ENCODE peak calls at places on chromosomes 6 and 20, in four cellular contexts. U, Z, N and K are unnamed samples.

GRCh38 chr6:40343318-40343886 is 243.8 kb downstream of the LRFN2 start:
- DNase-seq in U (no peak), Z (peak; percentile 42), N (no peak), K (peak; percentile 5)

GRCh38 chr6:54206510-54206909 is 95.3 kb downstream of the MLIP start:
- DNase-seq in U (no peak), Z (no peak), N (no peak), K (no peak)

GRCh38 chr6:70396796-70397729 is 16.2 kb upstream of the FAM135A start:
- DNase-seq in U (peak; percentile 27), Z (no peak), N (no peak), K (no peak)

GRCh38 chr6:44921787-44922186 is 406.3 kb upstream of the RUNX2 start:
- DNase-seq in U (no peak), Z (no peak), N (no peak), K (no peak)

GRCh38 chr20:53826597-53827291 is 233.1 kb upstream of the ZNF217 start:
- DNase-seq in U (no peak), Z (no peak), N (no peak), K (no peak)

GRCh38 chr6:27531772-27532459 is 59.0 kb upstream of the ZNF184 start:
- DNase-seq in U (no peak), Z (no peak), N (no peak), K (no peak)

GRCh38 chr6:121999458-122000065 is 399.9 kb upstream of the HSF2 start:
- DNase-seq in U (no peak), Z (no peak), N (no peak), K (no peak)

GRCh38 chr20:63183422-63184146 is 32.3 kb downstream of the YTHDF1 start:
- DNase-seq in U (peak; percentile 39), Z (no peak), N (no peak), K (peak; percentile 65)

GRCh38 chr6:63742060-63742459 is 106.5 kb downstream of the PHF3 start:
- DNase-seq in U (no peak), Z (no peak), N (no peak), K (no peak)

GRCh38 chr6:34657307-34657978 is 39.1 kb downstream of the ILRUN start:
- DNase-seq in U (peak; percentile 84), Z (peak; percentile 70), N (no peak), K (peak; percentile 52)

GRCh38 chr6:38239719-38240451 is 399.8 kb downstream of the BTBD9 start:
- DNase-seq in U (no peak), Z (no peak), N (no peak), K (no peak)

GRCh38 chr6:62150048-62150663 is 135.9 kb downstream of the KHDRBS2 start:
- DNase-seq in U (peak; percentile 38), Z (no peak), N (no peak), K (peak; percentile 43)

GRCh38 chr6:111709615-111710398 is 104.1 kb upstream of the TRAF3IP2 start:
- DNase-seq in U (peak; percentile 85), Z (peak; percentile 88), N (peak; percentile 35), K (peak; percentile 72)

GRCh38 chr20:17822039-17822438 is 122.3 kb downstream of the BANF2 start:
- DNase-seq in U (peak; percentile 92), Z (peak; percentile 66), N (no peak), K (no peak)

GRCh38 chr6:142152731-142153130 is 5.7 kb downstream of the VTA1 start:
- DNase-seq in U (peak; percentile 52), Z (no peak), N (no peak), K (no peak)

GRCh38 chr6:122530440-122531046 is 58.9 kb upstream of the SERINC1 start:
- DNase-seq in U (peak; percentile 71), Z (no peak), N (no peak), K (peak; percentile 75)

GRCh38 chr6:16624631-16625299 is 136.5 kb downstream of the ATXN1 start:
- DNase-seq in U (no peak), Z (no peak), N (no peak), K (no peak)

GRCh38 chr6:26470643-26471042 is 12.9 kb downstream of the BTN2A1 start:
- DNase-seq in U (no peak), Z (no peak), N (no peak), K (no peak)

GRCh38 chr20:21982559-21982958 is 277.1 kb downstream of the PAX1 start:
- DNase-seq in U (no peak), Z (no peak), N (no peak), K (no peak)

GRCh38 chr20:23100754-23101107 is 14.6 kb upstream of the CD93 start:
- DNase-seq in U (no peak), Z (no peak), N (no peak), K (no peak)

GRCh38 chr20:2300002-2300401 is 4.2 kb downstream of the TGM3 start:
- DNase-seq in U (no peak), Z (no peak), N (no peak), K (no peak)

GRCh38 chr6:25872804-25873203 is 1.2 kb downstream of the SLC17A3 start:
- DNase-seq in U (no peak), Z (no peak), N (no peak), K (no peak)

GRCh38 chr6:17417817-17418216 is 24.4 kb downstream of the CAP2 start:
- DNase-seq in U (peak; percentile 91), Z (no peak), N (no peak), K (no peak)

GRCh38 chr20:4193053-4193452 is 177.7 kb upstream of the RNF24 start:
- DNase-seq in U (no peak), Z (peak; percentile 18), N (no peak), K (no peak)

GRCh38 chr6:130946076-130946475 is 117.0 kb downstream of the EPB41L2 start:
- DNase-seq in U (peak; percentile 53), Z (no peak), N (no peak), K (no peak)

GRCh38 chr20:64082126-64082638 is 2.0 kb downstream of the LKAAEAR1 start:
- DNase-seq in U (no peak), Z (no peak), N (no peak), K (no peak)

GRCh38 chr6:136775081-136775480 is 17.2 kb downstream of the MAP3K5 start:
- DNase-seq in U (no peak), Z (no peak), N (no peak), K (no peak)
- H3K27ac ChIP-seq in U (no peak overlapping the region), Z (no peak overlapping the region), N (no peak overlapping the region), K (no peak overlapping the region)

GRCh38 chr6:163460307-163460782 is 45.8 kb downstream of the QKI start:
- DNase-seq in U (peak; percentile 45), Z (no peak), N (no peak), K (no peak)
- H3K27ac ChIP-seq in U (no peak overlapping the region), Z (no peak overlapping the region), N (peak overlapping the region; percentile 73), K (no peak overlapping the region)

DNA sequence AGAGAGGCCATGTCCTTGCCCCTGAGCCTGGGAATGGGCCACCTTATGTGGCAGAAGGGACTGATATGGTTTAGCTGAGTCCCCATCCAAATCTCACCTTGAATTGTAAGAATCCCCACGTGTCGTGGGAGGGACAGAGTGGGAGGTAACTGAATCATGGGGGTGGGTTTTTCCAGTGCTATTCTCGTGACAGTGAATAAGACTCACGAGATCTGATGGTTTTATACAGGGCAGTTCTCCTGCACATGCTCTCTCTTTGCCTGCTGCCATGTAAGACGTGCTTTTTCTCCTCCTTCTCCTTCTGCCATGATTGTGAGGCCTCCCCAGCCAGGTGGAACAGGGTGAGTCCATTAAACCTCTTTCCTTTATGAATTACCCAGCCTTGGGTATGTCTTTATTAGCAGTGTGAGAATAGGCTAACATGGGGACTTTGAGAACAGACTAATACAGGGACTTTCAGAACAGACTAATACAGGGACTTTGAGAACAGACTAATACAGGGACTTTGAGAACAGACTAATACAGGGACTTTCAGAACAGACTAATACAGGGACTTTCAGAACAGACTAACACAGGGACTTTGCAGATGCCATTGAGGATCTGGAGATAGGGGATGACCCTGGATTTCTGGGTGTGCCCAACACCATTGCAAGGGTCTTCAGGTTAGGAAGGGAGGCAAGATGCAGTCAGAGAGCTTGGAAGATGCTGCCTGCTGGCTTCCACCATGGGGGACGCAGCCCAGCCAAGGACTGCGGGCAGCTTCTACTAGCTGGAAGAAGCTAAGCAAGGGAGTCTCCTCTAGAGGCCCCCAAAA is 86.9 kb downstream of the RAMACL start:
- DNase-seq in U (no peak), Z (peak; percentile 37), N (no peak), K (no peak)
- H3K27ac ChIP-seq in U (no peak overlapping the region), Z (no peak overlapping the region), N (no peak overlapping the region), K (no peak overlapping the region)

DNA sequence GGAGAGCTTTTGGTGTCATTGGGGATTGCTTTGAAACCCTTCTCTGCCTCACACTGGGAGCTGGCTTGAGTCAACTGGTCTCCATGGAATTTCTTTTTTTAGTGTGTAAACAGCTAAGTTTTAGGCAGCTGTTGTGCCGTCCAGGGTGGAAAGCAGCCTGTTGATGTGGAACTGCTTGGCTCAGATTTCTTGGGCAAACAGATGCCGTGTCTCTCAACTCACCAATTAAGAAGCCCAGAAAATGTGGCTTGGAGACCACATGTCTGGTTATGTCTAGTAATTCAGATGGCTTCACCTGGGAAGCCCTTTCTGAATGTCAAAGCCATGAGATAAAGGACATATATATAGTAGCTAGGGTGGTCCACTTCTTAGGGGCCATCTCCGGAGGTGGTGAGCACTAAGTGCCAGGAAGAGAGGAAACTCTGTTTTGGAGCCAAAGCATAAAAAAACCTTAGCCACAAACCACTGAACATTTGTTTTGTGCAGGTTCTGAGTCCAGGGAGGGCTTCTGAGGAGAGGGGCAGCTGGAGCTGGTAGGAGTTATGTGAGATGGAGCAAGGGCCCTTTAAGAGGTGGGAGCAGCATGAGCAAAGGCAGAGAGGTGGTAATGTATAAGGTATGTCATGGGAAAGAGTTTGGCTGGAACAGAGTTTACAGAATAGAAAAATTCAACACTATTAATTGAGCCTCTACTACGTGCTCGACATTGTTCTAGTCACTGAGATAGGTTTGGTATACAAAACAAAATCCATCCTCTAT is 31.2 kb downstream of the SRSF3 start:
- DNase-seq in U (peak; percentile 78), Z (peak; percentile 64), N (no peak), K (peak; percentile 50)
- H3K27ac ChIP-seq in U (no peak overlapping the region), Z (no peak overlapping the region), N (peak overlapping the region; percentile 11), K (no peak overlapping the region)

GRCh38 chr6:169170583-169170955 is 83.1 kb downstream of the THBS2 start:
- DNase-seq in U (no peak), Z (no peak), N (no peak), K (no peak)
- H3K27ac ChIP-seq in U (no peak overlapping the region), Z (no peak overlapping the region), N (no peak overlapping the region), K (no peak overlapping the region)

GRCh38 chr6:139533166-139533565 is 158.7 kb upstream of the CITED2 start:
- DNase-seq in U (no peak), Z (no peak), N (no peak), K (no peak)
- H3K27ac ChIP-seq in U (peak overlapping the region; percentile 27), Z (peak overlapping the region; percentile 40), N (no peak overlapping the region), K (no peak overlapping the region)

DNA sequence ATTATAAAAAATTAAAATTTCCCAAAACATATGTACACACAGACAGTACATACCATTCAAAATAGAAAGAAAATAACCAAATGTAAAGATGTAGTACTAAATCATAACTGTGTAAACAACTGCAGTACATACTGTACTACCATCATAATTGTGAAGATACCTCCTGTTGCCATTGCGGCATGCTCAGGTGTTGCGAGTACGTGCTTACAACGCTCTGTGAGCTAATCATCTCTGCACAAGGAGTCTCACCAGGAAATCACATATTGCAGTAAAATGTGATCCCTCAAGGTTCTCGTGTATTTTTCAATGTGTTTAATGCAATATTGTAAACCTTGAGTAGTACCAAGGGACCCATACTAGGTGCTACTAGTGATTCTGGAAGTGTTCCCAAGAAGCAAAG is 22.9 kb downstream of the ASIP start:
- DNase-seq in U (no peak), Z (no peak), N (no peak), K (no peak)
- H3K27ac ChIP-seq in U (no peak overlapping the region), Z (no peak overlapping the region), N (no peak overlapping the region), K (no peak overlapping the region)